ENCODE peak calls at places on chromosomes 6 and 20, in four cellular contexts. T is NCI-H1417, C is GM23338, O is substantia nigra. W is an unnamed sample.
A peak's percentile ranks its signal among the peaks of the same experiment; 100 is the strongest.

GRCh38 chr6:30781697-30782424 is 37.5 kb upstream of the IER3 start:
- DNase-seq in T (peak; percentile 85), C (no peak), O (peak; percentile 46), W (no peak)

GRCh38 chr6:43856005-43856765 is 86.2 kb downstream of the VEGFA start:
- DNase-seq in T (peak; percentile 24), C (peak; percentile 56), O (no peak), W (no peak)

GRCh38 chr6:108844632-108845031 is 3.6 kb upstream of the ARMC2 start:
- DNase-seq in T (peak; percentile 72), C (no peak), O (no peak), W (no peak)

GRCh38 chr6:1212919-1213318 is 99.0 kb upstream of the FOXQ1 start:
- DNase-seq in T (no peak), C (no peak), O (no peak), W (no peak)

GRCh38 chr6:15157479-15157878 is 88.4 kb upstream of the JARID2 start:
- DNase-seq in T (no peak), C (no peak), O (no peak), W (no peak)

GRCh38 chr6:75884822-75885221 is 135.8 kb downstream of the MYO6 start:
- DNase-seq in T (no peak), C (no peak), O (no peak), W (no peak)

GRCh38 chr6:6556738-6557503 is 31.6 kb upstream of the LY86 start:
- DNase-seq in T (peak; percentile 43), C (peak; percentile 81), O (no peak), W (peak; percentile 48)

GRCh38 chr6:126054258-126054702 is 67.9 kb downstream of the TRMT11 start:
- DNase-seq in T (no peak), C (no peak), O (no peak), W (no peak)

GRCh38 chr6:125869427-125869826 is 78.7 kb downstream of the NCOA7 start:
- DNase-seq in T (no peak), C (no peak), O (no peak), W (no peak)

GRCh38 chr6:169829786-169830185 is 78.4 kb downstream of the ERMARD start:
- DNase-seq in T (no peak), C (no peak), O (no peak), W (no peak)

GRCh38 chr6:143752459-143752858 is 74.7 kb downstream of the PHACTR2 start:
- DNase-seq in T (peak; percentile 10), C (no peak), O (no peak), W (no peak)

GRCh38 chr20:38601216-38602184 is at the start of gene ARHGAP40:
- DNase-seq in T (peak; percentile 31), C (peak; percentile 68), O (no peak), W (no peak)

GRCh38 chr20:10313215-10313614 is 94.6 kb downstream of the SNAP25 start:
- DNase-seq in T (no peak), C (no peak), O (no peak), W (no peak)

GRCh38 chr20:34495928-34496327 is 20.3 kb upstream of the DYNLRB1 start:
- DNase-seq in T (no peak), C (no peak), O (no peak), W (no peak)

GRCh38 chr20:51480507-51481270 is 61.8 kb downstream of the NFATC2 start:
- DNase-seq in T (no peak), C (no peak), O (no peak), W (no peak)

GRCh38 chr6:138538390-138539031 is 39.2 kb upstream of the NHSL1 start:
- DNase-seq in T (no peak), C (no peak), O (no peak), W (no peak)

GRCh38 chr20:38880952-38881735 is 45.1 kb upstream of the FAM83D start:
- DNase-seq in T (no peak), C (no peak), O (no peak), W (no peak)

GRCh38 chr6:166736606-166737005 is 109.6 kb upstream of the RPS6KA2 start:
- DNase-seq in T (peak; percentile 67), C (no peak), O (no peak), W (no peak)

GRCh38 chr6:2658788-2659187 is 91.9 kb downstream of the MYLK4 start:
- DNase-seq in T (no peak), C (no peak), O (no peak), W (no peak)

GRCh38 chr20:43515628-43516027 is 8.1 kb downstream of the L3MBTL1 start:
- DNase-seq in T (no peak), C (no peak), O (no peak), W (no peak)

GRCh38 chr6:14763616-14764015 is 482.3 kb upstream of the JARID2 start:
- DNase-seq in T (no peak), C (no peak), O (no peak), W (no peak)

GRCh38 chr20:48457261-48458002 is 370.4 kb downstream of the PREX1 start:
- DNase-seq in T (no peak), C (no peak), O (no peak), W (no peak)

GRCh38 chr6:30800876-30801275 is 56.5 kb upstream of the IER3 start:
- DNase-seq in T (no peak), C (no peak), O (no peak), W (no peak)

GRCh38 chr20:22663528-22664025 is 79.2 kb upstream of the FOXA2 start:
- DNase-seq in T (peak; percentile 46), C (peak; percentile 66), O (no peak), W (no peak)

GRCh38 chr6:46963039-46963438 is 41.3 kb upstream of the ADGRF5 start:
- DNase-seq in T (no peak), C (no peak), O (no peak), W (no peak)

GRCh38 chr6:17096076-17096475 is 5.8 kb upstream of the STMND1 start:
- DNase-seq in T (peak; percentile 46), C (peak; percentile 33), O (no peak), W (no peak)

GRCh38 chr6:98146656-98147055 is 687.7 kb upstream of the POU3F2 start:
- DNase-seq in T (no peak), C (no peak), O (no peak), W (no peak)

GRCh38 chr20:58056021-58056591 is 172.3 kb downstream of the ANKRD60 start:
- DNase-seq in T (no peak), C (no peak), O (no peak), W (no peak)

GRCh38 chr20:42837456-42837855 is 352.2 kb downstream of the PTPRT start:
- DNase-seq in T (no peak), C (no peak), O (no peak), W (no peak)

GRCh38 chr20:10521068-10521834 is 86.1 kb downstream of the SLX4IP start:
- DNase-seq in T (no peak), C (no peak), O (no peak), W (no peak)

GRCh38 chr6:2857580-2858337 is 16.1 kb upstream of the SERPINB1 start:
- DNase-seq in T (no peak), C (no peak), O (no peak), W (no peak)

GRCh38 chr6:139126255-139126654 is 8.6 kb upstream of the HECA start:
- DNase-seq in T (no peak), C (no peak), O (no peak), W (no peak)

GRCh38 chr20:32578840-32579239 is 6.3 kb downstream of the NOL4L start:
- DNase-seq in T (no peak), C (no peak), O (no peak), W (no peak)

GRCh38 chr6:155050311-155050710 is 55.2 kb downstream of the TIAM2 start:
- DNase-seq in T (no peak), C (no peak), O (no peak), W (no peak)

W was measured in neural crest cell.